ENCODE peak calls at places on chromosomes 13 and 19, in seven cellular contexts. E, Z, Q, I, K, G and T are unnamed samples.
A peak's percentile ranks its signal among the peaks of the same experiment; 100 is the strongest.

GRCh38 chr19:55640043-55640576 is 692 bp upstream of the ZNF580 start:
- DNase-seq in E (no peak), Z (no peak), Q (no peak), I (peak; percentile 11), K (peak; percentile 54), G (peak; percentile 73), T (peak; percentile 79)

GRCh38 chr13:100439247-100439955 is 149.2 kb downstream of the GGACT start:
- DNase-seq in E (no peak), Z (no peak), Q (no peak), I (no peak), K (no peak), G (no peak), T (no peak)

GRCh38 chr13:98202026-98202425 is 25.0 kb upstream of the RNF113B start:
- DNase-seq in E (no peak), Z (no peak), Q (no peak), I (no peak), K (no peak), G (peak; percentile 35), T (no peak)

GRCh38 chr13:24269803-24270202 is 39.6 kb upstream of the C1QTNF9 start:
- DNase-seq in E (no peak), Z (no peak), Q (no peak), I (no peak), K (no peak), G (no peak), T (no peak)

GRCh38 chr19:7067716-7068115 is 1.8 kb upstream of the ZNF557 start:
- DNase-seq in E (no peak), Z (no peak), Q (no peak), I (no peak), K (no peak), G (no peak), T (no peak)

GRCh38 chr13:58712191-58712590 is 1080.6 kb downstream of the PCDH17 start:
- DNase-seq in E (peak; percentile 0), Z (no peak), Q (no peak), I (no peak), K (no peak), G (no peak), T (no peak)

GRCh38 chr13:60583911-60584753 is 187.1 kb downstream of the TDRD3 start:
- DNase-seq in E (peak; percentile 89), Z (no peak), Q (no peak), I (no peak), K (no peak), G (no peak), T (peak; percentile 64)

GRCh38 chr13:45396548-45397095 is 21.6 kb downstream of the SLC25A30 start:
- DNase-seq in E (peak; percentile 41), Z (no peak), Q (no peak), I (no peak), K (no peak), G (no peak), T (no peak)

GRCh38 chr19:10603084-10603872 is 16.2 kb upstream of the AP1M2 start:
- DNase-seq in E (no peak), Z (no peak), Q (peak; percentile 70), I (no peak), K (peak; percentile 47), G (peak; percentile 60), T (no peak)

GRCh38 chr13:106415427-106415826 is 120.0 kb downstream of the EFNB2 start:
- DNase-seq in E (no peak), Z (no peak), Q (no peak), I (no peak), K (no peak), G (no peak), T (no peak)

GRCh38 chr13:44244288-44244687 is 129.3 kb upstream of the SERP2 start:
- DNase-seq in E (peak; percentile 93), Z (no peak), Q (no peak), I (peak; percentile 53), K (no peak), G (no peak), T (no peak)

GRCh38 chr19:33134571-33135041 is 2.7 kb downstream of the WDR88 start:
- DNase-seq in E (no peak), Z (no peak), Q (no peak), I (no peak), K (peak; percentile 32), G (peak; percentile 16), T (no peak)

GRCh38 chr19:18452386-18452785 is 14.5 kb upstream of the ISYNA1 start:
- DNase-seq in E (no peak), Z (no peak), Q (no peak), I (no peak), K (no peak), G (no peak), T (no peak)

GRCh38 chr13:40402931-40403412 is 263.5 kb downstream of the FOXO1 start:
- DNase-seq in E (peak; percentile 23), Z (no peak), Q (no peak), I (no peak), K (no peak), G (peak; percentile 18), T (no peak)

GRCh38 chr19:42111811-42112210 is 20.4 kb downstream of the POU2F2 start:
- DNase-seq in E (peak; percentile 51), Z (peak; percentile 79), Q (no peak), I (no peak), K (no peak), G (no peak), T (no peak)

GRCh38 chr13:24684600-24684998 is 4.4 kb downstream of the ATP12A start:
- DNase-seq in E (peak; percentile 31), Z (no peak), Q (no peak), I (no peak), K (no peak), G (no peak), T (no peak)

GRCh38 chr19:40807147-40808020 is 8.4 kb downstream of the EGLN2 start:
- DNase-seq in E (no peak), Z (no peak), Q (no peak), I (no peak), K (no peak), G (peak; percentile 43), T (no peak)

GRCh38 chr13:31209172-31209818 is 9.5 kb downstream of the B3GLCT start:
- DNase-seq in E (peak; percentile 47), Z (no peak), Q (peak; percentile 83), I (no peak), K (no peak), G (no peak), T (peak; percentile 49)

GRCh38 chr13:86087241-86087640 is 288.0 kb upstream of the SLITRK6 start:
- DNase-seq in E (peak; percentile 5), Z (peak; percentile 16), Q (no peak), I (no peak), K (no peak), G (no peak), T (no peak)

GRCh38 chr13:113655358-113656014 is 2.5 kb downstream of the ATP4B start:
- DNase-seq in E (no peak), Z (no peak), Q (no peak), I (no peak), K (no peak), G (peak; percentile 2), T (no peak)